ENCODE peak calls at places on chromosomes 2 and 18, in six cellular contexts. D is H9, S is IMR-90, I is mesenchymal stem cell, W is H1, Y is neuronal stem cell. F is an unnamed sample.

GRCh38 chr2:158997037-158997785 is 28.8 kb downstream of the TANC1 start:
- DNase-seq in D (no peak), S (no peak), I (no peak), W (no peak), Y (no peak), F (no peak)

GRCh38 chr2:109195193-109196045 is 66.4 kb downstream of the SH3RF3 start:
- DNase-seq in D (peak), S (no peak), I (no peak), W (no peak), Y (no peak), F (peak)

GRCh38 chr18:79637921-79638855 is 41.4 kb upstream of the CTDP1 start:
- DNase-seq in D (peak), S (no peak), I (no peak), W (peak), Y (no peak), F (no peak)

GRCh38 chr2:151862688-151863087 is 34.5 kb upstream of the ARL5A start:
- DNase-seq in D (no peak), S (no peak), I (no peak), W (no peak), Y (no peak), F (no peak)

GRCh38 chr2:15801904-15802303 is 138.4 kb upstream of the MYCN start:
- DNase-seq in D (no peak), S (no peak), I (no peak), W (no peak), Y (no peak), F (no peak)

GRCh38 chr2:181025004-181025403 is 44.6 kb downstream of the UBE2E3 start:
- DNase-seq in D (no peak), S (peak), I (peak), W (no peak), Y (no peak), F (no peak)

GRCh38 chr2:45212953-45213635 is 203.8 kb upstream of the SIX2 start:
- DNase-seq in D (no peak), S (no peak), I (no peak), W (peak), Y (no peak), F (no peak)

GRCh38 chr2:35035883-35036282 is 1319.7 kb upstream of the CRIM1 start:
- DNase-seq in D (no peak), S (no peak), I (no peak), W (no peak), Y (no peak), F (peak)

GRCh38 chr2:107072150-107072940 is 186.4 kb upstream of the ST6GAL2 start:
- DNase-seq in D (no peak), S (no peak), I (peak), W (no peak), Y (no peak), F (no peak)

GRCh38 chr18:77209587-77209986 is 40.1 kb upstream of the GALR1 start:
- DNase-seq in D (no peak), S (peak), I (peak), W (no peak), Y (no peak), F (no peak)

GRCh38 chr2:71379086-71379485 is 47.5 kb downstream of the ZNF638 start:
- DNase-seq in D (no peak), S (peak), I (peak), W (no peak), Y (no peak), F (peak)

GRCh38 chr2:195390686-195391085 is 266.3 kb upstream of the SLC39A10 start:
- DNase-seq in D (no peak), S (no peak), I (no peak), W (no peak), Y (no peak), F (no peak)

GRCh38 chr2:2825516-2826208 is 494.6 kb upstream of the MYT1L start:
- DNase-seq in D (peak), S (no peak), I (no peak), W (peak), Y (no peak), F (no peak)

GRCh38 chr2:240685771-240686371 is 3.2 kb upstream of the AQP12B start:
- DNase-seq in D (peak), S (no peak), I (no peak), W (peak), Y (no peak), F (peak)

GRCh38 chr2:241036964-241037421 is 38.6 kb downstream of the SNED1 start:
- DNase-seq in D (no peak), S (no peak), I (no peak), W (no peak), Y (no peak), F (no peak)

GRCh38 chr2:194333091-194333490 is 1323.9 kb upstream of the SLC39A10 start:
- DNase-seq in D (no peak), S (no peak), I (no peak), W (no peak), Y (no peak), F (no peak)

GRCh38 chr2:82879803-82880202 is 1579.3 kb downstream of the SUCLG1 start:
- DNase-seq in D (no peak), S (no peak), I (no peak), W (no peak), Y (no peak), F (no peak)

GRCh38 chr2:169291517-169291916 is 70.8 kb downstream of the LRP2 start:
- DNase-seq in D (no peak), S (no peak), I (no peak), W (no peak), Y (no peak), F (no peak)

GRCh38 chr18:47545613-47546012 is 294.2 kb upstream of the SKOR2 start:
- DNase-seq in D (peak), S (no peak), I (no peak), W (peak), Y (no peak), F (peak)
- H2BK15ac ChIP-seq in D (no peak), S (no peak), I (no peak), W (no peak), Y (no peak), F (no peak)

GRCh38 chr2:46814562-46814961 is 101.0 kb downstream of the MCFD2 start:
- DNase-seq in D (no peak), S (no peak), I (no peak), W (no peak), Y (no peak), F (no peak)

GRCh38 chr2:46812381-46813024 is 103.1 kb downstream of the MCFD2 start:
- DNase-seq in D (no peak), S (peak), I (no peak), W (no peak), Y (no peak), F (no peak)

GRCh38 chr2:46813046-46813445 is 102.6 kb downstream of the MCFD2 start:
- DNase-seq in D (no peak), S (peak), I (no peak), W (no peak), Y (no peak), F (no peak)

GRCh38 chr2:46814160-46814559 is 101.4 kb downstream of the MCFD2 start:
- DNase-seq in D (no peak), S (peak), I (no peak), W (no peak), Y (no peak), F (no peak)

DNA sequence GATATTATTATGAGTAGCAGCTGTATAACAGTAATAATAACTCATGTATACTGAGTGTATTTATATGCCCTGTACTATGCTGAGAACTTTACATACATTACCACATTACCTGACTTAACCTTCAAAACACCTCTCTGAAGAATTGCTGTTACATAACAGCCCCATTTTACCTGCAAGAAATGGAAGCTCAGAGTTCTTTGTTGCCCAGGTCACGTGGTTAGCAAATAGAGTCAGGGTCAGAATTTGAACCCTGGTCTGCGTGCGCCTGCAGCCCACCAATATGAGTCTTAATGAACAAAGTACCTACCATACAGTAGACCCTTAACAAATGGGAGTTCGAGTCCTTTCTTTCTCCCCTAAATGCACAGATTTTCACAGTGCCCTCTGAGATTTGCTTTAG is 101.9 kb downstream of the MCFD2 start:
- DNase-seq in D (no peak), S (no peak), I (no peak), W (no peak), Y (no peak), F (no peak)
- H2BK15ac ChIP-seq in D (no peak), S (peak), I (no peak), W (no peak), Y (no peak), F (no peak)

DNA sequence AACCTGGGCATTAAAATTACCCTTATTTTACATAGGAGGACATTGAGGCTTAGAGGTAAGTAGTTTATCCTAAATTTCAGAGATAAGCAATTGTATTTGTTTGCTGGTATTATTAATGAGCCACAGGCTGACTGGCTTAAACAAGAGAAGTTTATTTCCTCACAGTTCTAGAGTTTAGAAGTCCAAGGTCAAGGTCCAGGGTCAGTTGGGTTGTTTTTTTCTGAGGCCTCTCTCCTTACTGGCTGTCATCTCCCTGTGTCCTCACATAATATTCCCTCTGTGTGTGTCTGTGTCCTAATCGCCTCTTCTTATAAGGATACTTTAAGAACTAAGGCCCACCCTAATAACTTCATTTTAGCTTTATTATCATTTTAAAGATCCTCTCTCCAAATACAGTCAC is 294.9 kb upstream of the ATP5MC3 start:
- DNase-seq in D (no peak), S (no peak), I (no peak), W (no peak), Y (no peak), F (no peak)
- H2BK15ac ChIP-seq in D (no peak), S (no peak), I (no peak), W (no peak), Y (no peak), F (no peak)

GRCh38 chr2:54092940-54093339 is 22.5 kb upstream of the ACYP2 start:
- DNase-seq in D (no peak), S (no peak), I (no peak), W (no peak), Y (no peak), F (peak)

GRCh38 chr2:54088719-54089118 is 26.7 kb upstream of the ACYP2 start:
- DNase-seq in D (no peak), S (no peak), I (no peak), W (no peak), Y (no peak), F (peak)

GRCh38 chr2:54086157-54086556 is 29.3 kb upstream of the ACYP2 start:
- DNase-seq in D (no peak), S (no peak), I (no peak), W (no peak), Y (no peak), F (no peak)

GRCh38 chr2:54088191-54088634 is 27.2 kb upstream of the ACYP2 start:
- DNase-seq in D (no peak), S (peak), I (peak), W (no peak), Y (no peak), F (peak)

DNA sequence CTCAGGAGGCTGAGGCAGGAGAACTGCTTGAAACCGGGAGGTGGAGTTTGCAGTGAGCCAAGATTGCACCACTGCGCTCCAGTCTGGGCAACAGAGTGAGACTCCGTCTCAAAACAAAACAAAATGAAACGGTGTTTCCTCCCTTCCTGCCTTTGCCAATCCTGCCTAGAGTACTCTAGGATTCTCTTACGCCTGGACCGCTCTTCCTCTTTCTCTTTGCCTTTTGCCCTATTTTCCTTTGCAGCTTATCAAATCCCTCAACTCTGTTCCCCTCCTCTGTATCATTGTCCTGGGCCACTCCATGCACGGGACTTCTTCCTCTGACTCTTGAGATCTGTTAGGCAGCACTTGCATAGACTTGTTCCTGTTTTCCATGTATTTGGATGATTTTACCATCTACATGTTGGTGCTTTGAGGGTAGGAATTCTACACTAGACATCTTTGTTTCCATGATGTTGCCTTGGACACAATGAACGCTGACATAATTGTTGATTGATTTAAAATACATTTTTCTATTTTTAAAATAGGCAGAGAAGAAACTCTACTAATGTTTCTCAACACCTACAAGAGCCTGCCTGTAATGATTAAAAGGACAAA is 24.8 kb upstream of the ACYP2 start:
- DNase-seq in D (no peak), S (no peak), I (no peak), W (no peak), Y (no peak), F (no peak)
- H2BK15ac ChIP-seq in D (no peak), S (no peak), I (no peak), W (no peak), Y (no peak), F (no peak)

GRCh38 chr2:242088471-242089212 is 219.1 kb downstream of the RTP5 start:
- DNase-seq in D (peak), S (peak), I (peak), W (peak), Y (peak), F (peak)

GRCh38 chr2:242085941-242086621 is 216.6 kb downstream of the RTP5 start:
- DNase-seq in D (no peak), S (peak), I (peak), W (no peak), Y (no peak), F (no peak)
- H2BK15ac ChIP-seq in D (no peak), S (no peak), I (no peak), W (no peak), Y (no peak), F (no peak)

DNA sequence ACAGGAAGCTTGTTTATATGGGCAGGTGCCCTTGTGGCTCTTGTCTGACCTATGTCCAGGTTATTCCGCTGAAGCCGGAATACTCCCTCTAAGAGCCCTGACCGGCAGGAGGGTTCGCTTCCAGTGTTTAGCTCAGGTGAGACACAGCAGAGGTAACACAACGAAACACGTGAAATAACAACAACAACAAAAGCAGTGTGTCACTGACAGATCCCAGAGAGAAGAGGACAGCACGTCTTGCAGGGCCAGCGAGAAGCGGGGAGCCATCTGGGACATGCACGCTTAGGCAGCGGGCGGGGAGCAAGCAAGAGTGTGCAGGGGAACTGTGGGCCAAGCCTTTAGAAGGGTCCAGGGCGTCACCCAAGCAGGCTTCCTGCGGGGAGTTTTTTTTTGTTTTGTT is 17.1 kb upstream of the ZDBF2 start:
- DNase-seq in D (no peak), S (no peak), I (no peak), W (no peak), Y (no peak), F (no peak)
- H2BK15ac ChIP-seq in D (no peak), S (no peak), I (no peak), W (peak), Y (no peak), F (no peak)

GRCh38 chr18:49473721-49474120 is 13.3 kb upstream of the DYM start:
- DNase-seq in D (no peak), S (no peak), I (no peak), W (no peak), Y (no peak), F (no peak)
- H2BK15ac ChIP-seq in D (no peak), S (no peak), I (no peak), W (no peak), Y (no peak), F (no peak)

F was measured in mesendoderm.